ENCODE peak calls at places on chromosomes 13 and 19, in seven cellular contexts. K, J, B, F, S, L and O are unnamed samples.

GRCh38 chr13:59801107-59801880 is 362.4 kb downstream of the DIAPH3 start:
- DNase-seq in F (no peak), L (no peak), B (no peak), J (no peak), K (no peak), S (no peak), O (no peak)

GRCh38 chr19:21843081-21843480 is 7.1 kb upstream of the ZNF43 start:
- DNase-seq in S (no peak), K (no peak), F (no peak), L (no peak), J (no peak), B (no peak), O (no peak)

GRCh38 chr19:54561840-54562239 is 11.8 kb upstream of the LILRA2 start:
- DNase-seq in S (no peak), F (no peak), J (no peak), K (no peak), B (no peak), L (no peak), O (no peak)

GRCh38 chr19:3375221-3376088 is 9.1 kb downstream of the NFIC start:
- DNase-seq in S (peak; percentile 90), F (peak; percentile 88), K (peak; percentile 87), B (peak; percentile 90), L (peak; percentile 94), J (peak; percentile 82), O (peak; percentile 77)

GRCh38 chr13:28494537-28494860 is 429 bp downstream of the FLT1 start:
- DNase-seq in J (no peak), K (no peak), S (no peak), F (no peak), B (no peak), L (no peak), O (no peak)

GRCh38 chr13:76292726-76293125 is 593.5 kb downstream of the KCTD12 start:
- DNase-seq in K (no peak), S (no peak), B (no peak), L (no peak), J (no peak), F (no peak), O (no peak)

GRCh38 chr19:41638624-41639023 is 11.8 kb upstream of the CEACAM4 start:
- DNase-seq in F (no peak), S (no peak), J (no peak), K (no peak), B (no peak), L (no peak), O (no peak)

GRCh38 chr13:111846396-111847174 is 220.4 kb upstream of the SOX1 start:
- DNase-seq in F (no peak), J (no peak), S (no peak), K (no peak), B (no peak), L (no peak), O (no peak)

GRCh38 chr19:9958451-9958850 is 22.1 kb upstream of the OLFM2 start:
- DNase-seq in F (no peak), L (no peak), J (no peak), S (no peak), B (no peak), K (no peak), O (no peak)

GRCh38 chr13:103466761-103467160 is 400.5 kb upstream of the SLC10A2 start:
- DNase-seq in F (no peak), L (no peak), K (no peak), J (no peak), B (no peak), S (no peak), O (no peak)

GRCh38 chr19:50695251-50696064 is 24.1 kb downstream of the SHANK1 start:
- DNase-seq in J (no peak), F (no peak), K (no peak), S (no peak), L (no peak), B (no peak), O (no peak)

GRCh38 chr19:4909172-4909896 is at the start of gene UHRF1:
- DNase-seq in K (no peak), J (no peak), F (no peak), B (no peak), L (no peak), S (no peak), O (no peak)

GRCh38 chr13:98918771-98919170 is 59.1 kb downstream of the DOCK9 start:
- DNase-seq in S (no peak), J (no peak), K (no peak), L (no peak), B (no peak), F (no peak), O (no peak)

GRCh38 chr19:1247747-1248453 is 483 bp upstream of the MIDN start:
- DNase-seq in B (peak; percentile 89), J (peak; percentile 73), K (no peak), S (peak; percentile 90), L (peak; percentile 82), F (peak; percentile 87), O (peak; percentile 94)

GRCh38 chr13:49652691-49653305 is 24.5 kb downstream of the ARL11 start:
- DNase-seq in J (peak; percentile 30), L (no peak), K (no peak), F (no peak), B (no peak), S (no peak), O (peak; percentile 27)

GRCh38 chr13:95479706-95480105 is 72.8 kb upstream of the CLDN10 start:
- DNase-seq in K (no peak), J (no peak), F (no peak), L (no peak), S (no peak), B (no peak), O (no peak)

GRCh38 chr19:4337906-4338440 is 654 bp downstream of the STAP2 start:
- DNase-seq in L (no peak), S (no peak), J (peak; percentile 33), F (no peak), K (no peak), B (peak; percentile 65), O (peak; percentile 88)

GRCh38 chr19:42295831-42296525 is 6.0 kb upstream of the PRR19 start:
- DNase-seq in L (peak; percentile 87), B (peak; percentile 91), K (peak; percentile 84), F (peak; percentile 76), J (peak; percentile 87), S (peak; percentile 87), O (peak; percentile 97)

GRCh38 chr19:28889941-28890645 is 322.9 kb downstream of the UQCRFS1 start:
- DNase-seq in B (no peak), F (no peak), S (no peak), L (no peak), K (no peak), J (no peak), O (no peak)

GRCh38 chr13:107301724-107302374 is 733.9 kb upstream of the ARGLU1 start:
- DNase-seq in F (no peak), S (no peak), K (no peak), L (no peak), B (no peak), J (no peak), O (no peak)

GRCh38 chr19:16076154-16076957 is at the start of gene TPM4:
- DNase-seq in K (peak; percentile 87), B (peak; percentile 93), S (peak; percentile 96), F (peak; percentile 94), L (peak; percentile 97), J (peak; percentile 84), O (peak; percentile 99)

GRCh38 chr19:16075430-16076153 is 703 bp upstream of the TPM4 start:
- DNase-seq in J (no peak), L (no peak), S (no peak), F (no peak), B (peak; percentile 61), K (no peak), O (no peak)

GRCh38 chr19:16076958-16077611 is 790 bp downstream of the TPM4 start:
- DNase-seq in F (peak; percentile 71), B (peak; percentile 80), K (peak; percentile 64), L (peak; percentile 61), S (peak; percentile 77), J (peak; percentile 55), O (no peak)

GRCh38 chr19:16078311-16078758 is 2.0 kb downstream of the TPM4 start:
- DNase-seq in B (peak; percentile 67), J (no peak), F (peak; percentile 44), K (no peak), L (peak; percentile 69), S (no peak), O (no peak)

GRCh38 chr19:16078759-16079707 is 2.7 kb downstream of the TPM4 start:
- DNase-seq in K (peak; percentile 69), S (peak; percentile 77), F (peak; percentile 80), J (peak; percentile 70), B (peak; percentile 83), L (peak; percentile 94), O (peak; percentile 89)
- TF ChIP-seq POLR2A in K (peak; percentile 45), S (no peak), F (peak; percentile 44), J (no peak), B (no peak), L (peak; percentile 40), O (no peak)

GRCh38 chr19:39540333-39540673 is 342 bp upstream of the EID2 start:
- DNase-seq in L (no peak), F (no peak), B (no peak), S (no peak), J (no peak), K (no peak), O (no peak)
- H3K4me3 ChIP-seq in L (peak overlapping the region; percentile 63), F (peak overlapping the region; percentile 93), B (peak overlapping the region; percentile 89), S (peak overlapping the region; percentile 60), J (peak overlapping the region; percentile 69), K (peak overlapping the region; percentile 55), O (no peak overlapping the region)

GRCh38 chr19:36915992-36916830 is at the start of the genes ZNF568 and ZNF829:
- DNase-seq in L (peak; percentile 83), S (peak; percentile 83), B (peak; percentile 92), F (peak; percentile 92), J (peak; percentile 83), K (peak; percentile 71), O (peak; percentile 87)
- TF ChIP-seq POLR2A in L (peak; percentile 9), S (no peak), B (no peak), F (no peak), J (no peak), K (peak; percentile 27), O (no peak)

GRCh38 chr19:18328340-18329034 is 5.6 kb upstream of the LSM4 start:
- DNase-seq in B (peak; percentile 96), K (peak; percentile 93), J (peak; percentile 94), L (peak; percentile 97), S (peak; percentile 89), F (peak; percentile 94), O (peak; percentile 97)
- H3K4me3 ChIP-seq in B (peak overlapping the region; percentile 22), K (peak overlapping the region; percentile 2), J (peak overlapping the region; percentile 32), L (peak overlapping the region; percentile 16), S (no peak overlapping the region), F (peak overlapping the region; percentile 39), O (no peak overlapping the region)

GRCh38 chr19:38930776-38931761 is at the start of gene MRPS12:
- DNase-seq in J (peak; percentile 98), S (peak; percentile 98), L (peak; percentile 98), B (peak; percentile 99), F (peak; percentile 99), K (peak; percentile 97), O (peak; percentile 100)
- TF ChIP-seq POLR2A in J (no peak), S (peak; percentile 7), L (peak; percentile 49), B (no peak), F (peak; percentile 58), K (no peak), O (no peak)